ENCODE peak calls at places on chromosomes 12 and 14, in eight cellular contexts. K is fibroblast of lung, C is astrocyte of the spinal cord, E is HFF-Myc, Z is mucosa of descending colon, U is mesothelial cell of epicardium, I is hepatocyte, Q is right atrium auricular region. L is an unnamed sample.

GRCh38 chr12:50825372-50825838 is 17.3 kb upstream of the TMPRSS12 start:
- DNase-seq in K (peak), C (peak), E (peak), Z (no peak), U (no peak), I (peak), Q (no peak), L (peak)

GRCh38 chr12:48125985-48126384 is 6.8 kb downstream of the PFKM start:
- DNase-seq in K (no peak), C (no peak), E (no peak), Z (no peak), U (no peak), I (no peak), Q (no peak), L (no peak)

GRCh38 chr14:104136472-104137296 is 1.7 kb upstream of the KIF26A start:
- DNase-seq in K (no peak), C (no peak), E (no peak), Z (peak), U (peak), I (no peak), Q (no peak), L (no peak)

GRCh38 chr14:76405627-76406026 is 29.7 kb downstream of the ESRRB start:
- DNase-seq in K (no peak), C (no peak), E (no peak), Z (no peak), U (no peak), I (no peak), Q (no peak), L (no peak)

GRCh38 chr12:92629349-92630065 is 73.3 kb upstream of the PLEKHG7 start:
- DNase-seq in K (peak), C (peak), E (no peak), Z (no peak), U (peak), I (peak), Q (no peak), L (peak)

GRCh38 chr12:4435537-4435936 is 10.1 kb downstream of the FGF6 start:
- DNase-seq in K (no peak), C (no peak), E (no peak), Z (no peak), U (no peak), I (no peak), Q (no peak), L (no peak)

GRCh38 chr12:107514887-107515445 is 170.6 kb upstream of the PWP1 start:
- DNase-seq in K (peak), C (no peak), E (no peak), Z (no peak), U (no peak), I (no peak), Q (no peak), L (no peak)

GRCh38 chr14:22977684-22978486 is 4.5 kb downstream of the AJUBA start:
- DNase-seq in K (peak), C (peak), E (no peak), Z (no peak), U (peak), I (peak), Q (no peak), L (peak)

GRCh38 chr14:94009767-94010166 is 12.7 kb downstream of the CCDC197 start:
- DNase-seq in K (peak), C (peak), E (peak), Z (no peak), U (no peak), I (no peak), Q (no peak), L (peak)

GRCh38 chr14:77376380-77376770 is 519 bp downstream of the TMED8 start:
- DNase-seq in K (peak), C (peak), E (no peak), Z (peak), U (peak), I (no peak), Q (peak), L (peak)

GRCh38 chr12:49200882-49201594 is 12.2 kb upstream of the TUBA1A start:
- DNase-seq in K (peak), C (peak), E (no peak), Z (no peak), U (no peak), I (peak), Q (no peak), L (peak)

GRCh38 chr12:91017511-91018263 is 12.9 kb upstream of the EPYC start:
- DNase-seq in K (no peak), C (no peak), E (no peak), Z (no peak), U (no peak), I (no peak), Q (no peak), L (no peak)

GRCh38 chr14:101367421-101368261 is 193.7 kb upstream of the DIO3 start:
- DNase-seq in K (no peak), C (no peak), E (no peak), Z (no peak), U (no peak), I (no peak), Q (no peak), L (no peak)

GRCh38 chr12:59708484-59708883 is 112.7 kb downstream of the SLC16A7 start:
- DNase-seq in K (no peak), C (no peak), E (no peak), Z (no peak), U (no peak), I (no peak), Q (no peak), L (no peak)

GRCh38 chr14:55851961-55852360 is 266.2 kb upstream of the PELI2 start:
- DNase-seq in K (no peak), C (no peak), E (no peak), Z (no peak), U (no peak), I (no peak), Q (no peak), L (no peak)

GRCh38 chr12:125206757-125207156 is 141.5 kb downstream of the AACS start:
- DNase-seq in K (no peak), C (no peak), E (no peak), Z (no peak), U (no peak), I (no peak), Q (no peak), L (no peak)

GRCh38 chr14:60266021-60266937 is 17.3 kb downstream of the PPM1A start:
- DNase-seq in K (peak), C (no peak), E (no peak), Z (no peak), U (no peak), I (no peak), Q (no peak), L (peak)
- TF ChIP-seq CTCF in K (no peak), C (peak), E (peak), Z (no peak), U (no peak), I (no peak), Q (no peak), L (peak)

GRCh38 chr12:26701604-26702215 is 131.3 kb downstream of the ITPR2 start:
- DNase-seq in K (peak), C (peak), E (no peak), Z (no peak), U (no peak), I (peak), Q (no peak), L (peak)
- TF ChIP-seq CTCF in K (peak), C (peak), E (peak), Z (no peak), U (peak), I (peak), Q (peak), L (peak)

DNA sequence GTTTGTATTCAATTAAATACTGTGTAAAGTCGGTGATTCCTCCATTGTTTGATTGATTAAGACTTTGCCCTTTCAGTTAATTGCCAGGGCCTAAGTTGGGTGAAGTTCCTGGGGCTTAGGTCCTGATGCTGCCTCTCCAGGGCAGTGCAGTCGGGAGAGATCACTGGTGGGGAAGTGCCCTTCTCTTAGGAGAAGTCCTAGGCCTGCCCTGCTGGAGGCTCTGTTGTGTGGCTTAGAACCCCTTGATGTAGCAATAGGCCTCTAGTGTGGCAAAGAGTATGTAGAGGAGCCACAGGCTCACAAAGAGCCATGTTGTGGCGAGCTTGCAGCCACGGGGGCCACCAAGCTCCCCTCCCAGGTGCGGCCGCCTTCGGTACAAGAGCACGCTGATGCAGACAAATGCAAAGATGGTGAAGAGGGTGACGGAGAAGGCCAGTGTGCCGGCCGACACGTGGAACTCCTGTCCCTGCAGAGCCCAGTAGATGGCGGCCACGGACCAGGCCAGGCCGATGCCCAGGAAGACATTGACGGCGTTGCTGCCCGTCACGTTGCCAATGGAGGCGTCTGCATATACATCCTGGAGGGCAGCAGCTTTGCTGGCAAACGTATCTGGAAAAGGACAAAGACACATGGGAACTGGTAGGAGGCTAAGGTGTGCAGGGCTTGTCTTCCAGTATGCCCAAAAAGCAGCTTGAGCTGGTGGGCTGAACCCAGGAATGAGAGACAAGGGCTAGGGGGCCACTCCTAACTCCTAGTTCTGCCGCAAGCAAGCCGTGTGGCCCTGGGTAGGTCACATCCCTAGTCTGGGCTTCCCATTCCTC is 142.8 kb downstream of the SLC8A3 start:
- DNase-seq in K (peak), C (peak), E (no peak), Z (peak), U (peak), I (peak), Q (peak), L (peak)
- TF ChIP-seq CTCF in K (peak), C (peak), E (peak), Z (peak), U (peak), I (peak), Q (peak), L (peak)

GRCh38 chr12:116594325-116595038 is 35.3 kb downstream of the MAP1LC3B2 start:
- DNase-seq in K (no peak), C (no peak), E (no peak), Z (peak), U (no peak), I (no peak), Q (no peak), L (no peak)
- TF ChIP-seq CTCF in K (no peak), C (no peak), E (no peak), Z (no peak), U (no peak), I (no peak), Q (no peak), L (no peak)